ENCODE peak calls at places on chromosomes 16 and 17, in ten cellular contexts. N, I, S, Q, F, K, E, Z, O and U are unnamed samples.

GRCh38 chr16:11367483-11367906 is 22.2 kb downstream of the RMI2 start:
- DNase-seq in K (no peak), S (no peak), N (no peak), I (no peak), Z (peak; percentile 4), Q (no peak), F (no peak), O (no peak), E (no peak), U (no peak)

GRCh38 chr17:49371178-49371834 is 9.3 kb upstream of the ZNF652 start:
- DNase-seq in E (no peak), N (no peak), Q (peak; percentile 12), Z (no peak), K (no peak), O (no peak), F (no peak), S (no peak), I (no peak), U (no peak)

GRCh38 chr17:77153487-77153886 is 12.7 kb downstream of the SEC14L1 start:
- DNase-seq in E (no peak), O (no peak), F (no peak), S (no peak), Z (no peak), Q (no peak), K (peak; percentile 76), I (no peak), N (no peak), U (peak; percentile 94)

GRCh38 chr17:61340431-61340830 is 59.2 kb upstream of the TBX2 start:
- DNase-seq in I (no peak), O (no peak), Q (peak; percentile 31), F (no peak), K (peak; percentile 30), Z (peak; percentile 66), E (no peak), N (no peak), S (no peak), U (no peak)

GRCh38 chr17:32298298-32298697 is 32.7 kb downstream of the RHBDL3 start:
- DNase-seq in K (no peak), I (no peak), Z (no peak), S (peak; percentile 34), Q (no peak), N (no peak), E (no peak), O (no peak), F (no peak), U (no peak)

GRCh38 chr16:119835-120234 is 18.6 kb downstream of the NPRL3 start:
- DNase-seq in S (no peak), E (no peak), Q (no peak), I (no peak), K (no peak), O (no peak), N (no peak), Z (no peak), F (no peak), U (no peak)

GRCh38 chr16:27676807-27677206 is 126.9 kb downstream of the KATNIP start:
- DNase-seq in S (peak; percentile 12), I (no peak), F (peak; percentile 13), N (no peak), O (no peak), E (no peak), Z (peak; percentile 67), K (peak; percentile 69), Q (peak; percentile 8), U (no peak)

GRCh38 chr17:66564992-66565465 is 262.6 kb downstream of the PRKCA start:
- DNase-seq in N (no peak), O (no peak), K (peak; percentile 22), Q (no peak), F (no peak), Z (no peak), S (peak; percentile 44), E (no peak), I (no peak), U (no peak)